ENCODE peak calls at places on chromosome 19, in eight cellular contexts. S, C, M, H, Q, Y, B and I are unnamed samples.
A peak's percentile ranks its signal among the peaks of the same experiment; 100 is the strongest.

GRCh38 chr19:34500656-34501120 is 19.1 kb downstream of the WTIP start:
- DNase-seq in S (no peak), Y (no peak), B (no peak), C (no peak), Q (no peak), M (no peak), H (no peak), I (no peak)

GRCh38 chr19:3133793-3134116 is 2.1 kb upstream of the GNA15 start:
- DNase-seq in C (no peak), Q (no peak), M (no peak), B (no peak), Y (no peak), S (no peak), H (no peak), I (no peak)

GRCh38 chr19:12913871-12914690 is 5.0 kb downstream of the SYCE2 start:
- DNase-seq in S (no peak), Q (no peak), M (peak; percentile 36), H (peak; percentile 39), Y (no peak), C (peak; percentile 59), B (peak; percentile 29), I (peak; percentile 58)

GRCh38 chr19:45769821-45770191 is 754 bp upstream of the SIX5 start:
- DNase-seq in S (no peak), M (peak; percentile 68), B (peak; percentile 57), H (peak; percentile 48), Y (no peak), C (no peak), Q (no peak), I (no peak)

GRCh38 chr19:32674153-32674958 is 624 bp downstream of the ANKRD27 start:
- DNase-seq in H (no peak), B (no peak), C (no peak), M (no peak), Y (no peak), S (no peak), Q (no peak), I (no peak)

GRCh38 chr19:45601115-45601514 is 897 bp downstream of the GPR4 start:
- DNase-seq in Q (no peak), C (no peak), M (no peak), Y (no peak), S (no peak), B (no peak), H (no peak), I (no peak)

GRCh38 chr19:7701049-7701653 is 780 bp downstream of the FCER2 start:
- DNase-seq in H (no peak), M (no peak), C (no peak), Y (no peak), B (no peak), S (no peak), Q (no peak), I (no peak)

GRCh38 chr19:10408511-10409291 is 5.4 kb upstream of the CDC37 start:
- DNase-seq in S (no peak), H (no peak), Y (no peak), C (no peak), M (peak; percentile 53), Q (no peak), B (no peak), I (peak; percentile 60)

GRCh38 chr19:46049597-46049996 is 8.8 kb upstream of the IGFL4 start:
- DNase-seq in C (peak; percentile 89), B (no peak), Y (no peak), M (no peak), Q (no peak), H (no peak), S (peak; percentile 27), I (no peak)

GRCh38 chr19:11538232-11539036 is at the start of gene CNN1:
- DNase-seq in C (peak; percentile 98), Q (no peak), H (peak; percentile 13), Y (peak; percentile 91), B (no peak), S (peak; percentile 76), M (no peak), I (no peak)

GRCh38 chr19:29326849-29327840 is 114.2 kb upstream of the UQCRFS1 start:
- DNase-seq in H (no peak), M (no peak), Q (no peak), Y (no peak), B (no peak), S (no peak), C (peak; percentile 14), I (no peak)

GRCh38 chr19:43552198-43552450 is 19.1 kb downstream of the ZNF575 start:
- DNase-seq in Q (no peak), S (no peak), H (no peak), M (no peak), Y (no peak), B (no peak), C (no peak), I (no peak)

GRCh38 chr19:15454371-15454800 is 4.6 kb upstream of the WIZ start:
- DNase-seq in Q (no peak), H (no peak), B (no peak), Y (no peak), C (no peak), S (no peak), M (no peak), I (no peak)

GRCh38 chr19:15450528-15450890 is 753 bp upstream of the WIZ start:
- DNase-seq in M (no peak), B (no peak), Q (no peak), H (no peak), C (no peak), Y (no peak), S (no peak), I (no peak)

GRCh38 chr19:15453906-15454305 is 4.2 kb upstream of the WIZ start:
- DNase-seq in S (no peak), C (no peak), Q (no peak), H (no peak), B (no peak), M (no peak), Y (no peak), I (no peak)

GRCh38 chr19:15453091-15453498 is 3.3 kb upstream of the WIZ start:
- DNase-seq in C (no peak), B (no peak), Q (no peak), M (peak; percentile 67), H (no peak), Y (peak; percentile 14), S (no peak), I (no peak)

DNA sequence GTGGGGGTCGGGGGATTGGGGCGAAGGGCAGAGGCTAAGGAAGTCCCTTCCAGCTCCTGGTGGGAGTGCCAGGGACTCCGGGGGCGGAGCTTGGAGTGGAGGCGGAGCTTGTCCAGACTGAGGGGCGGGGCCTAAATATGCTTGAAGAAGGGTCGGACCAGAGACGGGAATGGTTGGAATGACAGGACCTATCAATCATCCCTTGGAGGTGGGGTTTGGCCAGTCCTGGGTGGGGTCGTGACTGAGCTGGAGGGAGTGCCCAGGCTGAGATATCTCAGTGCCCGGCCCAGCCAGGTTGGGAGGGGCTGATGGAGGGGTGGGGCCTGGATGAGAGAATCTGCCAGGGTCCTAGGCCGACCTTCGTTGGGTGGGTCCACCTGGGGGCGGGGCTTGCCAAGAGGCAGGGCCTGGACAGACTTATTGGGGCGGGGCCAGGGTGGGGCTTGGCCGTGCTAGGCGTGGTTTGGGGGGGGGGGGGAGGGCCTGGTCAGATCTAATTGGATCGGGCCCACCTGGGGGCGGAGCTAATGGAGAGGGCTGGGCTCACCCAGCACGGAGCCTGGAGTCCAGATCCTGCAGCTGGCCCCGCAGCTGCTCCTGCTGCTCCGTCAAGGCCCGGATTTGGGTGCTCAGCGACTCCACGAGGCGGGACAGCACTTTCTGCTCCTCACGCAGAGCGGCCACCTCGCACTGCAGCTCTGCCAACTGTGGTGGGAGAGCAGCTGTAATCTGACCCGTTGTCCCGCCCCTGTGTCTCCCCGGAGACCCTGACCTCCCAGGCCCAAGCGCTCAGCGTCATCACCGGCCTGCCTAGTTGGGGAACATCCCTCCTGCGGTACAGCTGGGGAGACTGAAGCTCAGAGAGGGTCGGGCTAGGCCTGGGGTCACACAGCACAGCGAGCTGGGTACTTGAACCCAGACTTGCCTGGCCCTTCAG is 2.6 kb upstream of the WIZ start:
- DNase-seq in S (peak; percentile 91), M (peak; percentile 97), C (peak; percentile 91), B (no peak), H (peak; percentile 90), Q (peak; percentile 85), Y (peak; percentile 90), I (no peak)
- H3K36me3 ChIP-seq in S (no peaks in the 10 kb centered on the region), M (no peaks in the 10 kb centered on the region), C (no peaks in the 10 kb centered on the region), B (peaks cover 57% of the 10 kb centered on the region), H (no peaks in the 10 kb centered on the region), Q (no peaks in the 10 kb centered on the region), Y (no peaks in the 10 kb centered on the region), I (peaks cover 42% of the 10 kb centered on the region)

GRCh38 chr19:55645512-55645881 is 2.0 kb downstream of the ZNF581 start:
- DNase-seq in C (no peak), Q (no peak), Y (no peak), H (no peak), S (no peak), B (no peak), M (no peak), I (no peak)
- H3K4me1 ChIP-seq in C (no peaks in the 10 kb centered on the region), Q (peaks cover 18% of the 10 kb centered on the region), Y (peaks cover 19% of the 10 kb centered on the region), H (no peaks in the 10 kb centered on the region), S (peaks cover 18% of the 10 kb centered on the region), B (peaks cover 42% of the 10 kb centered on the region), M (peaks cover 35% of the 10 kb centered on the region), I (peaks cover 45% of the 10 kb centered on the region)

GRCh38 chr19:1070931-1071791 is 4.2 kb downstream of the ARHGAP45 start:
- DNase-seq in S (no peak), M (no peak), Q (no peak), C (no peak), H (no peak), B (no peak), Y (peak; percentile 62), I (no peak)

GRCh38 chr19:1073956-1074511 is 7.1 kb downstream of the ARHGAP45 start:
- DNase-seq in M (no peak), C (no peak), B (no peak), S (no peak), Y (no peak), Q (no peak), H (no peak), I (no peak)

GRCh38 chr19:1073063-1073955 is 6.3 kb downstream of the ARHGAP45 start:
- DNase-seq in Y (no peak), Q (peak; percentile 50), B (no peak), C (no peak), H (no peak), M (no peak), S (no peak), I (no peak)

GRCh38 chr19:1070576-1070930 is 3.6 kb downstream of the ARHGAP45 start:
- DNase-seq in B (no peak), H (no peak), Y (no peak), C (peak; percentile 57), M (no peak), Q (no peak), S (no peak), I (no peak)

DNA sequence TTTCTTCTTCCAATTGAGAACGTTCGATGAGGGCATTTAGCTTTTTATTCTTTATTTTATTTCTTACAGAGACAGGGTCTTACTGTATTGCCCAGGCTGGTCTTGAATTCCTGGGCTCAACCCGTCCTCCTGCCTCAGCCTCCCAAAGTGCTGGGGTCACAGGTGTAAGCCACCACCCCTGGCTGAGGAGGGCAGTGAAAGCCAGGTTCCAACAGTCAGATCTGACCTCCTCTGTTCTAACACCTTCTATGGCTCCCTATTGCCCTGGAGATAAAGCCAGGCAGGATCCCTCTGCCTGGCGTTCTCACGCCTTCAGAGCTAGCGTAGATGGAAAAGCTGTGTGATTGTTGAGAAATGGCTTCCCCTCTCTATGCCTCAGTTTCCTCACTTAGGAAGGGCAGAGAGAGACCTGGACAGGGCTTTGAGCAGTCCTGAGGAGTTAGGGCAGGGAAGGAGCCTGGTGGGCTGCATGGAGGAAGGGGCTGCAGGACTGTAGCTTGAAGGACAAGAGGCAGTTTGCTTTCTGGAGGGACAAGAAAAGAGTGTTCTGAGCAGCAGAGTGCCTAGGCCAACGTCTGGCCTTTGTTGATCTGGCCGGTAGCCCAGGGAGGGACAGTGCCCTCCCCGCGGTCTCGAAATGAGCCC is 5.5 kb downstream of the ARHGAP45 start:
- DNase-seq in B (no peak), Q (no peak), H (no peak), C (no peak), Y (no peak), M (no peak), S (no peak), I (no peak)
- H3K36me3 ChIP-seq in B (peaks cover 51% of the 10 kb centered on the region), Q (no peaks in the 10 kb centered on the region), H (no peaks in the 10 kb centered on the region), C (no peaks in the 10 kb centered on the region), Y (no peaks in the 10 kb centered on the region), M (no peaks in the 10 kb centered on the region), S (peaks cover 5% of the 10 kb centered on the region), I (peaks cover 44% of the 10 kb centered on the region)

GRCh38 chr19:47158367-47158791 is 27.7 kb downstream of the SAE1 start:
- DNase-seq in Y (no peak), H (peak; percentile 10), C (no peak), S (no peak), Q (no peak), B (no peak), M (no peak), I (no peak)
- H3K4me1 ChIP-seq in Y (peaks cover 17% of the 10 kb centered on the region), H (no peaks in the 10 kb centered on the region), C (peaks cover 17% of the 10 kb centered on the region), S (peaks cover 21% of the 10 kb centered on the region), Q (peaks cover 31% of the 10 kb centered on the region), B (peaks cover 52% of the 10 kb centered on the region), M (peaks cover 15% of the 10 kb centered on the region), I (peaks cover 79% of the 10 kb centered on the region)